ENCODE peak calls at places on chromosomes 1 and 21, in six cellular contexts. V is Calu3; F is CD8-positive, alpha-beta memory T cell; O is LoVo; S is GF-D8; P is amygdala. B is an unnamed sample.
A peak's percentile ranks its signal among the peaks of the same experiment; 100 is the strongest.

GRCh38 chr1:164479242-164479641 is 79.7 kb upstream of the PBX1 start:
- DNase-seq in V (no peak), F (no peak), O (no peak), S (no peak), P (no peak), B (no peak)

GRCh38 chr21:44800103-44800502 is 1.5 kb downstream of the UBE2G2 start:
- DNase-seq in V (no peak), F (no peak), O (peak; percentile 42), S (no peak), P (no peak), B (no peak)

GRCh38 chr1:202671388-202671787 is 38.9 kb downstream of the SYT2 start:
- DNase-seq in V (peak; percentile 82), F (no peak), O (peak; percentile 18), S (no peak), P (no peak), B (no peak)

GRCh38 chr1:8212443-8212920 is 105.4 kb upstream of the SLC45A1 start:
- DNase-seq in V (no peak), F (no peak), O (no peak), S (no peak), P (no peak), B (no peak)

GRCh38 chr1:86695400-86695799 is 9.0 kb upstream of the SH3GLB1 start:
- DNase-seq in V (no peak), F (no peak), O (peak; percentile 20), S (no peak), P (no peak), B (no peak)

GRCh38 chr1:25926731-25927496 is 20.7 kb upstream of the STMN1 start:
- DNase-seq in V (no peak), F (no peak), O (no peak), S (no peak), P (peak; percentile 61), B (no peak)

GRCh38 chr1:44326066-44326701 is 28.9 kb downstream of the ERI3 start:
- DNase-seq in V (no peak), F (no peak), O (no peak), S (no peak), P (no peak), B (no peak)

GRCh38 chr1:184075040-184076029 is 23.8 kb downstream of the TSEN15 start:
- DNase-seq in V (peak; percentile 50), F (no peak), O (peak; percentile 47), S (peak; percentile 9), P (no peak), B (no peak)

GRCh38 chr1:92877081-92877711 is 45.4 kb downstream of the RPL5 start:
- DNase-seq in V (no peak), F (no peak), O (no peak), S (no peak), P (no peak), B (no peak)

GRCh38 chr1:98098473-98098872 is 177.6 kb upstream of the DPYD start:
- DNase-seq in V (no peak), F (no peak), O (no peak), S (no peak), P (no peak), B (no peak)

GRCh38 chr1:214123061-214123784 is 135.4 kb downstream of the PROX1 start:
- DNase-seq in V (peak; percentile 65), F (peak; percentile 17), O (peak; percentile 73), S (no peak), P (peak; percentile 17), B (no peak)

GRCh38 chr1:39332828-39333227 is 128.3 kb downstream of the MACF1 start:
- DNase-seq in V (no peak), F (no peak), O (no peak), S (no peak), P (no peak), B (no peak)

GRCh38 chr1:227918736-227919135 is 29.0 kb downstream of the WNT9A start:
- DNase-seq in V (no peak), F (no peak), O (no peak), S (no peak), P (no peak), B (no peak)

GRCh38 chr1:188128761-188129160 is 1300.0 kb downstream of the PLA2G4A start:
- DNase-seq in V (no peak), F (no peak), O (no peak), S (no peak), P (no peak), B (peak; percentile 40)

GRCh38 chr1:237672748-237673147 is 218.0 kb downstream of the ZP4 start:
- DNase-seq in V (peak; percentile 47), F (no peak), O (no peak), S (no peak), P (no peak), B (no peak)

GRCh38 chr1:164101802-164102201 is 457.2 kb upstream of the PBX1 start:
- DNase-seq in V (no peak), F (no peak), O (no peak), S (no peak), P (no peak), B (no peak)

GRCh38 chr1:109498161-109498801 is 4.4 kb downstream of the CYB561D1 start:
- DNase-seq in V (peak; percentile 24), F (peak; percentile 49), O (no peak), S (no peak), P (peak; percentile 16), B (peak; percentile 24)

GRCh38 chr1:236155399-236155767 is 13.0 kb downstream of the GPR137B start:
- DNase-seq in V (no peak), F (no peak), O (no peak), S (no peak), P (no peak), B (no peak)

GRCh38 chr21:44846485-44847260 is 26.8 kb downstream of the PTTG1IP start:
- DNase-seq in V (no peak), F (peak; percentile 44), O (no peak), S (peak; percentile 70), P (no peak), B (peak; percentile 80)

GRCh38 chr21:42536601-42537000 is 22.9 kb downstream of the SLC37A1 start:
- DNase-seq in V (no peak), F (no peak), O (no peak), S (no peak), P (no peak), B (peak; percentile 12)

GRCh38 chr1:15168479-15168878 is 14.9 kb downstream of the TMEM51 start:
- DNase-seq in V (peak; percentile 46), F (no peak), O (no peak), S (peak; percentile 11), P (no peak), B (no peak)

GRCh38 chr1:99004270-99005141 is at the start of gene PLPPR5:
- DNase-seq in V (peak; percentile 32), F (peak; percentile 24), O (no peak), S (no peak), P (no peak), B (no peak)

GRCh38 chr21:42365770-42366169 is 565 bp downstream of the TFF1 start:
- DNase-seq in V (no peak), F (no peak), O (no peak), S (no peak), P (no peak), B (no peak)

GRCh38 chr1:205826407-205826806 is 13.4 kb upstream of the SLC41A1 start:
- DNase-seq in V (no peak), F (no peak), O (no peak), S (no peak), P (no peak), B (no peak)

GRCh38 chr21:14403681-14404318 is 20.9 kb upstream of the HSPA13 start:
- DNase-seq in V (peak; percentile 6), F (peak; percentile 16), O (peak; percentile 43), S (no peak), P (no peak), B (no peak)

GRCh38 chr1:1212780-1213152 is 1.2 kb downstream of the TNFRSF4 start:
- DNase-seq in V (no peak), F (no peak), O (no peak), S (peak; percentile 41), P (no peak), B (peak; percentile 91)

GRCh38 chr1:905071-905749 is 18.5 kb upstream of the SAMD11 start:
- DNase-seq in V (no peak), F (peak; percentile 26), O (no peak), S (peak; percentile 71), P (no peak), B (peak; percentile 85)

GRCh38 chr1:45913183-45913924 is 109.9 kb downstream of the MAST2 start:
- DNase-seq in V (no peak), F (no peak), O (no peak), S (no peak), P (no peak), B (no peak)

GRCh38 chr1:182642461-182642860 is 38.3 kb upstream of the RGS16 start:
- DNase-seq in V (no peak), F (no peak), O (no peak), S (no peak), P (no peak), B (no peak)

GRCh38 chr1:155075535-155075934 is 3.1 kb upstream of the EFNA3 start:
- DNase-seq in V (no peak), F (no peak), O (no peak), S (no peak), P (no peak), B (no peak)

GRCh38 chr1:175129997-175130648 is 62.5 kb downstream of the KIAA0040 start:
- DNase-seq in V (no peak), F (no peak), O (no peak), S (peak; percentile 70), P (no peak), B (no peak)

GRCh38 chr1:118483245-118484006 is 298.4 kb upstream of the SPAG17 start:
- DNase-seq in V (no peak), F (no peak), O (no peak), S (no peak), P (no peak), B (peak; percentile 37)

GRCh38 chr1:32953495-32953894 is 11.1 kb downstream of the RNF19B start:
- DNase-seq in V (no peak), F (no peak), O (no peak), S (no peak), P (no peak), B (no peak)

GRCh38 chr1:25784575-25785051 is 15.4 kb upstream of the SELENON start:
- DNase-seq in V (no peak), F (no peak), O (no peak), S (no peak), P (no peak), B (no peak)

GRCh38 chr1:30782361-30783243 is 25.0 kb upstream of the LAPTM5 start:
- DNase-seq in V (peak; percentile 89), F (peak; percentile 60), O (peak; percentile 71), S (peak; percentile 4), P (peak; percentile 58), B (peak; percentile 83)

GRCh38 chr1:173175514-173176146 is 31.5 kb downstream of the TNFSF4 start:
- DNase-seq in V (no peak), F (no peak), O (no peak), S (no peak), P (no peak), B (no peak)

GRCh38 chr1:7552402-7552801 is 218.7 kb upstream of the VAMP3 start:
- DNase-seq in V (peak; percentile 40), F (no peak), O (no peak), S (no peak), P (no peak), B (no peak)

B was measured in upper lobe of left lung.